ENCODE peak calls at places on chromosome 12, in six cellular contexts. Q, D, J, S, Z and P are unnamed samples.

GRCh38 chr12:91179315-91179714 is 3.3 kb downstream of the DCN start:
- DNase-seq in D (peak), S (no peak), J (no peak), Z (no peak), Q (no peak), P (no peak)

GRCh38 chr12:49131973-49132461 is 822 bp upstream of the TUBA1B start:
- DNase-seq in S (peak), Z (no peak), D (peak), Q (no peak), J (no peak), P (no peak)

GRCh38 chr12:132560831-132561783 is 49.3 kb downstream of the LRCOL1 start:
- DNase-seq in S (peak), Q (no peak), D (peak), Z (no peak), J (peak), P (no peak)

GRCh38 chr12:112944028-112944690 is 5.9 kb downstream of the OAS3 start:
- DNase-seq in Q (no peak), S (no peak), J (no peak), D (no peak), Z (no peak), P (no peak)

GRCh38 chr12:56267443-56268071 is 815 bp downstream of the COQ10A start:
- DNase-seq in S (no peak), Z (no peak), D (no peak), Q (no peak), J (no peak), P (no peak)

GRCh38 chr12:31456562-31456961 is 130.6 kb upstream of the SINHCAF start:
- DNase-seq in J (no peak), S (no peak), D (no peak), Z (no peak), Q (no peak), P (no peak)

GRCh38 chr12:54229624-54230212 is 40.9 kb upstream of the SMUG1 start:
- DNase-seq in D (peak), Q (no peak), Z (peak), J (no peak), S (no peak), P (no peak)

GRCh38 chr12:29610473-29611174 is 113.1 kb upstream of the OVCH1 start:
- DNase-seq in Q (no peak), S (no peak), Z (no peak), J (no peak), D (no peak), P (no peak)

GRCh38 chr12:33248364-33248763 is 191.3 kb downstream of the SYT10 start:
- DNase-seq in D (no peak), J (no peak), Z (no peak), Q (no peak), S (no peak), P (no peak)

GRCh38 chr12:76266797-76267196 is 81.4 kb downstream of the BBS10 start:
- DNase-seq in Q (no peak), J (no peak), S (no peak), D (peak), Z (no peak), P (no peak)